ENCODE peak calls at places on chromosomes 7 and 10, in eight cellular contexts. W is prostate gland, D is stomach, Z is HCT116, H is endothelial cell of umbilical vein, Y is upper lobe of left lung, X is suprapubic skin, M is H1. A is an unnamed sample.

GRCh38 chr7:40192036-40192435 is 57.2 kb downstream of the SUGCT start:
- DNase-seq in X (no peak), W (no peak), M (no peak), Z (no peak), H (no peak), D (no peak), Y (no peak), A (no peak)

GRCh38 chr7:149285581-149285975 is 23.6 kb downstream of the ZNF783 start:
- DNase-seq in Y (no peak), D (no peak), W (no peak), H (peak; percentile 34), Z (no peak), X (no peak), M (no peak), A (no peak)

GRCh38 chr7:82156168-82156567 is 287.4 kb downstream of the CACNA2D1 start:
- DNase-seq in H (no peak), X (no peak), Y (no peak), M (no peak), Z (no peak), W (no peak), D (no peak), A (no peak)

GRCh38 chr10:53109320-53109719 is 336.7 kb upstream of the MBL2 start:
- DNase-seq in W (no peak), Y (no peak), Z (no peak), M (no peak), D (no peak), H (no peak), X (no peak), A (no peak)

GRCh38 chr10:119313645-119314044 is 106.3 kb downstream of the GRK5 start:
- DNase-seq in M (no peak), H (no peak), W (no peak), Y (no peak), D (no peak), X (no peak), Z (no peak), A (no peak)

GRCh38 chr10:122140941-122141623 is 130.0 kb upstream of the BTBD16 start:
- DNase-seq in X (peak; percentile 95), W (no peak), Z (peak; percentile 73), D (peak; percentile 67), M (no peak), H (peak; percentile 97), Y (peak; percentile 83), A (no peak)

GRCh38 chr10:46523881-46524470 is 32.5 kb downstream of the GPRIN2 start:
- DNase-seq in X (peak; percentile 57), Z (peak; percentile 35), H (no peak), D (peak; percentile 28), Y (peak; percentile 42), M (no peak), W (no peak), A (peak; percentile 61)

GRCh38 chr10:130507461-130507860 is 371.3 kb downstream of the GLRX3 start:
- DNase-seq in Z (no peak), M (no peak), H (no peak), D (no peak), X (no peak), W (no peak), Y (no peak), A (no peak)

GRCh38 chr7:108456845-108457540 is 757 bp upstream of the NRCAM start:
- DNase-seq in X (no peak), M (no peak), D (no peak), Y (no peak), Z (no peak), W (no peak), H (no peak), A (no peak)

GRCh38 chr10:76970795-76971519 is 666.7 kb downstream of the KCNMA1 start:
- DNase-seq in D (no peak), Z (no peak), Y (no peak), W (no peak), H (no peak), M (no peak), X (no peak), A (no peak)

GRCh38 chr7:150368098-150368883 is at the start of gene REPIN1:
- DNase-seq in W (peak; percentile 89), M (no peak), Y (peak; percentile 90), D (peak; percentile 92), Z (peak; percentile 80), H (peak; percentile 76), X (peak; percentile 94), A (peak; percentile 98)

GRCh38 chr10:45373003-45373782 is 823 bp upstream of the ALOX5 start:
- DNase-seq in W (no peak), M (no peak), Y (no peak), H (no peak), X (peak; percentile 66), D (no peak), Z (no peak), A (peak; percentile 89)

GRCh38 chr7:143499246-143499645 is 21.6 kb downstream of the TAS2R41 start:
- DNase-seq in M (no peak), W (no peak), Z (no peak), X (no peak), Y (no peak), H (peak; percentile 97), D (no peak), A (no peak)

GRCh38 chr10:118721005-118721876 is 33.5 kb downstream of the CACUL1 start:
- DNase-seq in M (no peak), H (peak; percentile 75), X (no peak), D (peak; percentile 53), Z (peak; percentile 50), Y (no peak), W (peak; percentile 57), A (no peak)

GRCh38 chr7:100825760-100826545 is 1.4 kb downstream of the EPHB4 start:
- DNase-seq in W (no peak), H (peak; percentile 47), Z (no peak), D (no peak), X (no peak), M (no peak), Y (no peak), A (no peak)

GRCh38 chr10:6135039-6135438 is 46.2 kb downstream of the RBM17 start:
- DNase-seq in H (no peak), D (no peak), Z (no peak), Y (no peak), W (no peak), X (no peak), M (no peak), A (no peak)

GRCh38 chr7:1671876-1672451 is 1.9 kb downstream of the ELFN1 start:
- DNase-seq in M (no peak), Y (no peak), D (no peak), X (peak; percentile 48), W (no peak), Z (no peak), H (no peak), A (peak; percentile 29)

GRCh38 chr10:134205-134742 is 981 bp upstream of the ZMYND11 start:
- DNase-seq in X (no peak), M (no peak), W (peak; percentile 13), D (no peak), Y (no peak), H (peak; percentile 48), Z (no peak), A (no peak)

GRCh38 chr10:128324058-128324457 is 197.8 kb upstream of the MKI67 start:
- DNase-seq in H (no peak), D (no peak), W (peak; percentile 49), M (peak; percentile 17), Z (no peak), X (no peak), Y (peak; percentile 48), A (no peak)

DNA sequence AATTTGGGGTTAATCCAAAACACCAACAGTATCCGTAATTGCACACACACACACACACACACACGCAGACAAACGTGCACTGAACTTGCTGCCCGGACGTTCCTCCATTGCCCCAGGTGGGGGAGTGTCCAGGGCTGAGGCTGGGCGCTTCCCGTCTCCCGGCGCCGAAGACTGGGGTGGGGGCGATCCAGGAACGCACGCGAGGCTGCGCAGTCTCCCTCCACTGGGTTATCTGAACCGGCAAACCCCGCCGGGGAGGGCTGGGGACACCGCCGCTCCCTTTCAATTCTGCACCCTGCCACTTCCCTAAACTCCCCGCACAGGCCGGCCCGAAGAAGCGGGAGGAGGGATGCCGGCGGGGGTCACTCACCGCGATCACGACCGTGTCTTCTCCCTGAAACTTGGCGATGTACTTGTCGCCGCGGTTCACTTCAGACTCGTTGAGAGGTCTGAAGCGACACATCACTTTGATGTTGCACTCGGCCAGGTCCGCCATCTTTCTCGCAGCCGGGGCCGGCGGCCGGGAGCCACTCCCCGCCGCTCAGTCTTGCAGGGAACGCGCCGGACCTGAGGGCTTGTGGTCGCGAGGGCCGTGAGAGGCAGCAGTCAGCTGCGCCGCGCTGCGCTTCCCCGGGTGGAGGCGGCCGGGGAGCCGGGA is 618 bp downstream of the KIF5B start:
- DNase-seq in W (peak; percentile 55), Y (peak; percentile 82), D (peak; percentile 64), H (peak; percentile 71), Z (no peak), X (peak; percentile 83), M (no peak), A (peak; percentile 94)
- TF ChIP-seq POLR2A in W (peak; percentile 58), Y (no peak), D (no peak), H (no peak), Z (no peak), X (peak; percentile 46), M (peak; percentile 39), A (no peak)

GRCh38 chr10:112539340-112539739 is 92.3 kb downstream of the VTI1A start:
- DNase-seq in Y (no peak), M (no peak), H (no peak), D (no peak), W (no peak), Z (peak; percentile 98), X (no peak), A (no peak)
- H3K4me3 ChIP-seq in Y (no peak overlapping the region), M (no peak overlapping the region), H (no peak overlapping the region), D (no peak overlapping the region), W (no peak overlapping the region), Z (no peak overlapping the region), X (no peak overlapping the region), A (no peak overlapping the region)

DNA sequence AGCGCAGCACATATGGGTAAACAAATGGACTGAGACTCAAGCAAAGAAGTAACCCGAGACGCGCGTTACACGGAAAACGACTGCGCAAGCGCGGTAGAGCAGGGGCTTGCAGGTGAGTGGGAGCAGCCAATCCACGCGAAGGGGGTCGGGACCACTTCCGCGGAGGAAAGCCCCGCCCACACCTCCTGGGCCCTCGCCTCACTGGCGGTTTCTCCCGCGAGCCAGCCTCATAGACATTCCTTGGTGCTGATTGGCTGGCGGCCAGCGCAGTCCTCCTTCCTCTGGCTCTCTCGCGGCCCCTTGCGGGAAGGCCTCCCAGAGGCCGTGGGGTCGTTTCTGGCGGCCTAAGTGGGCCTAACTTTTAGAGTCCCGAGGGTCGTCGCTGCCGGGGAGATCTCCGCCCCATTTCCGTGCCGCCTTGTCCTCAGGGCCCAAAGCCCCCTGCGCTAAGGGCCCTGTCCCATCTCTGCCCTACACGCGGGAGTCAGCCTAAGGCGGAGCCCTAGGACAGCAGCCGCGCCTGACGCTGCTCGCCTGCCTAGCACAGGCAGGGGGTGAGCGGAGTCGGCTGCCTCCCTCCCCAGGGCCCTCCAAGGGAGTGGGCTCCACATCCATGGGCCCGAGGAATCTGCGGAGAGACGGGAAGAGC is 9.1 kb upstream of the FXYD4 start:
- DNase-seq in Z (peak; percentile 96), Y (peak; percentile 100), D (peak; percentile 99), X (peak; percentile 92), M (peak; percentile 86), W (peak; percentile 97), H (peak; percentile 81), A (peak; percentile 98)
- TF ChIP-seq POLR2AphosphoS5 in Z (peak; percentile 96), Y (no peak), D (peak; percentile 91), X (no peak), M (no peak), W (peak; percentile 89), H (no peak), A (peak; percentile 87)

DNA sequence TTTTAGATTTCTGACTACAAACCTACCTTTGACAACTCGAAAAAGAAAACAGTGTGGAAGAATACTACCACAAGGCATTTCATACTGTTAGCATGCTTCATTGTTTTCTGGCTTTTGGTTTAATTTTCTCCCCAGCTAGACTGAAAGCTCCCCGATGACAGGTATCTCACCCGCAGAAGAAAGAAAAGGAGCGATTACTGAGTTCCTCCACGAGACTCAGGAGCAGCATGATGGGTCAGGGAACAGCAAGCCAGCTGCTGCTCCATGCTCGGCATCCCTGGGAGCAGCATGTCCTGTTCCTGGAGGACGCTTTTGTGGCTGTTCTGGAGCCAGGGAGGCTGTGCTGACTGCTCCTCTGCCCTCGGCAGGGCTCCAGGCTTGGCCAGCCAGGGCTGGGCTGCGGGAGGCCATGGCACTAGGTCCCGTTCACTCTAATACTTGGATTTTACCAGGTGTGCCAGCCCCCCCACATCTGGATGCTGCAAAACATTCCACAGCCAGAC is 133.4 kb downstream of the PRKAG2 start:
- DNase-seq in X (no peak), D (no peak), M (no peak), Y (no peak), W (no peak), Z (no peak), H (peak; percentile 26), A (no peak)
- TF ChIP-seq POLR2A in X (no peak), D (no peak), M (no peak), Y (no peak), W (no peak), Z (no peak), H (no peak), A (no peak)